ENCODE peak calls at places on chromosomes 3 and 15, in five cellular contexts. Q is PC-9; Z is sciatic nerve; V is activated CD4-positive, alpha-beta T cell treated with anti-CD3 and anti-CD28 coated beads, Interleukin-2, amount 50 U/mL, for 48 hours; S is AG10803. O is an unnamed sample.

GRCh38 chr3:16323737-16324136 is 58.7 kb downstream of the OXNAD1 start:
- DNase-seq in Q (no peak), Z (no peak), V (no peak), S (no peak), O (no peak)

GRCh38 chr15:35170216-35170615 is 85.1 kb upstream of the NANOGP8 start:
- DNase-seq in Q (no peak), Z (no peak), V (no peak), S (peak; percentile 1), O (no peak)

GRCh38 chr3:187968883-187969580 is 184.9 kb upstream of the LPP start:
- DNase-seq in Q (peak; percentile 96), Z (no peak), V (no peak), S (peak; percentile 92), O (no peak)

GRCh38 chr3:86708908-86709307 is 282.0 kb downstream of the VGLL3 start:
- DNase-seq in Q (no peak), Z (no peak), V (no peak), S (no peak), O (no peak)

GRCh38 chr3:177816667-177817208 is 619.5 kb upstream of the TBL1XR1 start:
- DNase-seq in Q (peak; percentile 97), Z (no peak), V (no peak), S (peak; percentile 89), O (no peak)

GRCh38 chr3:136184703-136185102 is 11.4 kb downstream of the MSL2 start:
- DNase-seq in Q (no peak), Z (no peak), V (no peak), S (peak; percentile 78), O (no peak)

GRCh38 chr3:187146389-187146788 is 7.1 kb upstream of the RPL39L start:
- DNase-seq in Q (no peak), Z (no peak), V (no peak), S (no peak), O (no peak)

GRCh38 chr15:71705151-71705550 is 105.2 kb upstream of the NR2E3 start:
- DNase-seq in Q (no peak), Z (no peak), V (no peak), S (peak; percentile 65), O (no peak)

GRCh38 chr3:10437272-10437994 is 68.0 kb downstream of the ATP2B2 start:
- DNase-seq in Q (no peak), Z (no peak), V (peak; percentile 71), S (peak; percentile 35), O (no peak)

GRCh38 chr3:171407746-171408145 is 52.5 kb downstream of the TNIK start:
- DNase-seq in Q (peak; percentile 44), Z (no peak), V (peak; percentile 14), S (peak; percentile 54), O (no peak)

GRCh38 chr15:68475449-68475848 is 43.5 kb upstream of the ITGA11 start:
- DNase-seq in Q (no peak), Z (no peak), V (no peak), S (no peak), O (no peak)

GRCh38 chr3:17179381-17180205 is 294.8 kb downstream of the PLCL2 start:
- DNase-seq in Q (no peak), Z (no peak), V (no peak), S (peak; percentile 12), O (no peak)

GRCh38 chr3:55203006-55203405 is 275.1 kb upstream of the LRTM1 start:
- DNase-seq in Q (peak; percentile 52), Z (no peak), V (no peak), S (peak; percentile 58), O (no peak)

GRCh38 chr3:14523792-14524191 is 16.4 kb downstream of the GRIP2 start:
- DNase-seq in Q (no peak), Z (peak; percentile 36), V (no peak), S (peak; percentile 20), O (no peak)

GRCh38 chr15:63945838-63946298 is 100.4 kb downstream of the DAPK2 start:
- DNase-seq in Q (peak; percentile 89), Z (no peak), V (no peak), S (no peak), O (no peak)

GRCh38 chr15:91357011-91357410 is 257.0 kb downstream of the SV2B start:
- DNase-seq in Q (no peak), Z (no peak), V (no peak), S (no peak), O (no peak)

GRCh38 chr15:26772588-26773484 is at the start of gene GABRB3:
- DNase-seq in Q (no peak), Z (peak; percentile 70), V (no peak), S (peak; percentile 2), O (no peak)

GRCh38 chr3:196016485-196016884 is 65.4 kb downstream of the TFRC start:
- DNase-seq in Q (peak; percentile 67), Z (no peak), V (no peak), S (peak; percentile 37), O (no peak)

GRCh38 chr3:41274944-41275668 is 75.8 kb downstream of the CTNNB1 start:
- DNase-seq in Q (peak; percentile 83), Z (no peak), V (no peak), S (peak; percentile 77), O (no peak)